ENCODE peak calls at places on chromosomes 6 and 20, in seven cellular contexts. F, J, K, L, Z, B and W are unnamed samples.

GRCh38 chr6:136754820-136755219 is 37.5 kb downstream of the MAP3K5 start:
- DNase-seq in L (no peak), J (no peak), Z (no peak), K (no peak), B (no peak), F (no peak), W (no peak)

GRCh38 chr6:135812085-135812526 is 39.4 kb upstream of the PDE7B start:
- DNase-seq in Z (peak), J (no peak), B (peak), K (no peak), L (peak), F (peak), W (no peak)

GRCh38 chr6:41602864-41603608 is 35.2 kb upstream of the MDFI start:
- DNase-seq in L (peak), J (peak), K (peak), B (peak), F (peak), Z (peak), W (no peak)

GRCh38 chr6:167547751-167548150 is 222.9 kb downstream of the TTLL2 start:
- DNase-seq in F (peak), B (peak), Z (no peak), J (peak), K (no peak), L (no peak), W (no peak)

GRCh38 chr6:90676516-90676915 is 89.6 kb upstream of the MAP3K7 start:
- DNase-seq in L (no peak), Z (no peak), F (no peak), B (no peak), J (no peak), K (no peak), W (no peak)

GRCh38 chr6:68649669-68650068 is 14.6 kb downstream of the ADGRB3 start:
- DNase-seq in J (no peak), B (no peak), Z (no peak), L (no peak), F (no peak), K (no peak), W (no peak)

GRCh38 chr6:1770435-1770843 is 160.7 kb downstream of the FOXC1 start:
- DNase-seq in L (peak), J (peak), B (no peak), Z (peak), F (peak), K (no peak), W (no peak)

GRCh38 chr6:2738373-2738979 is 12.2 kb downstream of the MYLK4 start:
- DNase-seq in Z (peak), J (peak), F (peak), B (peak), L (peak), K (peak), W (no peak)

GRCh38 chr6:90610671-90611542 is 24.0 kb upstream of the MAP3K7 start:
- DNase-seq in L (peak), Z (peak), K (no peak), F (peak), J (peak), B (peak), W (no peak)

GRCh38 chr6:41786451-41787218 is 859 bp upstream of the TOMM6 start:
- DNase-seq in B (peak), K (peak), F (peak), Z (peak), J (peak), L (peak), W (no peak)

GRCh38 chr6:41732601-41733348 is 2.6 kb downstream of the TFEB start:
- DNase-seq in B (no peak), F (no peak), K (no peak), Z (peak), J (no peak), L (peak), W (no peak)

GRCh38 chr20:64148581-64148980 is 15.7 kb upstream of the MYT1 start:
- DNase-seq in F (no peak), L (no peak), B (no peak), K (no peak), J (no peak), Z (no peak), W (no peak)

GRCh38 chr20:32560989-32561830 is 23.9 kb downstream of the NOL4L start:
- DNase-seq in L (peak), Z (no peak), B (no peak), F (no peak), J (no peak), K (no peak), W (no peak)

GRCh38 chr6:14924126-14925024 is 321.5 kb upstream of the JARID2 start:
- DNase-seq in J (no peak), K (no peak), L (peak), Z (no peak), B (peak), F (no peak), W (no peak)

GRCh38 chr20:39800548-39800947 is 838.4 kb downstream of the DHX35 start:
- DNase-seq in B (peak), K (no peak), Z (peak), J (no peak), F (peak), L (peak), W (no peak)

GRCh38 chr20:35618372-35619131 is 2.9 kb downstream of the SPAG4 start:
- DNase-seq in F (peak), Z (peak), K (no peak), B (peak), L (peak), J (no peak), W (no peak)

GRCh38 chr6:42104095-42104806 is 38.2 kb downstream of the C6orf132 start:
- DNase-seq in L (no peak), B (peak), J (no peak), K (no peak), F (no peak), Z (no peak), W (no peak)

GRCh38 chr6:21588812-21589811 is 4.4 kb upstream of the SOX4 start:
- DNase-seq in Z (peak), F (peak), B (peak), K (peak), L (peak), J (peak), W (no peak)

GRCh38 chr6:129733290-129733689 is 23.3 kb upstream of the ARHGAP18 start:
- DNase-seq in K (no peak), Z (no peak), J (no peak), L (no peak), F (no peak), B (no peak), W (no peak)

GRCh38 chr20:33401042-33401921 is at the start of gene CDK5RAP1:
- DNase-seq in Z (peak), F (peak), K (peak), J (peak), B (peak), L (peak), W (no peak)

GRCh38 chr6:143607168-143607567 is 70.6 kb upstream of the PHACTR2 start:
- DNase-seq in F (no peak), B (no peak), Z (no peak), L (no peak), K (no peak), J (no peak), W (no peak)

GRCh38 chr20:16806061-16806460 is 57.9 kb downstream of the OTOR start:
- DNase-seq in Z (no peak), K (no peak), F (no peak), B (no peak), J (no peak), L (no peak), W (no peak)

GRCh38 chr20:16804793-16805187 is 56.6 kb downstream of the OTOR start:
- DNase-seq in K (no peak), Z (no peak), B (no peak), L (no peak), F (no peak), J (no peak), W (no peak)

GRCh38 chr20:16802652-16802935 is 54.4 kb downstream of the OTOR start:
- DNase-seq in Z (no peak), K (no peak), B (no peak), J (no peak), L (no peak), F (no peak), W (no peak)

GRCh38 chr20:16803965-16804792 is 56.0 kb downstream of the OTOR start:
- DNase-seq in L (peak), Z (peak), J (peak), B (peak), F (peak), K (peak), W (no peak)

DNA sequence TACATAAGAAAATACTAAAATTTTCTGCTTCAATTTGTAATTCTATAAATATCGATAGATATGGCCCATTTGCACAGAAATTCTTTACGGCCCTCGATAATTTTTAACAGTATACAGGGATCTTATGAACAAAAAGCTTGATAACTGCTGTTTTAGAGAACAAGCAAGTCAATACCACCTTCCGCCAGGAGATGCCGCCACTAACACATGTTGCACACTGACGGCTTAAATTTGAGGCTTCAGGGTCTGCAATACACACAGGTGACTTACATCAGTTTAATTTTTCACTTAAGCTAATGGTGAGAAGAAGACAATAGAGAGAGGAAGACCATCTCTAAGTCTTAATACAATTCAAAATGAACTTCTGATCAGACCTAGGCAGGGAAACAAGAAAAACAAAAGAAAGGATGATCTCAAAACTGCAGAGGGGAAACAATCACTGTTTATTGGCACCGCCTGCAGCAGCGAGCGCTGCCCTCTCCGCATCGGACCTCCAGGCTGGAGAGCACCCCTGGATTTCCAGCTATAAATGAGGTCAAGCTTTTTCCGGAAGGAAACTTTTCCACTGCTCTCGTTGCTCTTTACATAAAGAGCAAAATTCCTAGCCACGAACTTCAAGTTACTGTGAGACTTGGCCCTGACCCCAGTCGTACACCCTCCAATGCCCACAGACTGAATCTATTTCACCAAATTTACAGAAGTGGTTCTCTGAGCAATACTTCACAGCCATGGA is 53.9 kb downstream of the OTOR start:
- DNase-seq in B (peak), J (peak), F (peak), K (peak), Z (peak), L (peak), W (peak)
- H3K4me3 ChIP-seq in B (no peak), J (no peak), F (no peak), K (no peak), Z (no peak), L (peak), W (no peak)

DNA sequence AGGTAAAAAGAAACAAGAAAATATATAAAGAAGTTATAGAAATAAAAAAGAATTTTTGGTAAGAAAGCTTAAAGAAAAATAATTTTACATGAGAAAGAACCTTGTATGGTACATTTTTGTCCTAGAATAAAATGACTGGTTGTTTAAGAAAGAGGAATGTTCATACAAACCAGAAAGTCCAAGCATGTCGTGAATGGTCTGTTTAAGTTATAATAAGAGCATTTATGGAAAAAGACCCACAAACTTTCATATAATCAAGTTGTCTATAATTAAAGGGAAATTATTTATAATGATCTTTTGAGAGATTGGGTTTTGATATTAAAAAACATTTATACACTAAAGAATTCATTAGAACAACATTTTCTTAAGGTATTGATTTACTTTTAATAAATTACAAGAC is 27.8 kb upstream of the FAM110A start:
- DNase-seq in J (no peak), F (peak), L (no peak), B (peak), K (peak), Z (no peak), W (no peak)
- H3K4me3 ChIP-seq in J (no peak), F (no peak), L (no peak), B (no peak), K (no peak), Z (no peak), W (no peak)

DNA sequence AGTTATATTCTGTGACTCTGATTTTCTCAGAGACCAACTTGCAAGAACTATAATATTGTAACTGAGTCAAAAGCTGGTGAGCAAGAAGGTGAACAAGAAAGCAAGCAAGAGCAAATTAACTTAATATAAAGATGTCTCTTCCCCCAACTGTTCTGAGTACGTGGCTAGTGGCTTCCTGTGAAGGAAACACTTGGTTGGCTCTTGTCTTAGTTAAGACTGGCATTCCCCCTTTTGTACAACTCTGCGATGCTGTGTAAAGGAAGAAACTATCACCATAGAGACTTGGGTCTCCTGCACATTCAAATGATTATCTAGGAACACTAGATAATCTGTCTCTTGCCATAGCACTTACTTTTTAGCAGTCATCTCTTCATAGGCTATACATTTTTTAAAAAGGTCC is 47.3 kb upstream of the TNFAIP3 start:
- DNase-seq in L (no peak), B (no peak), Z (no peak), F (no peak), K (no peak), J (no peak), W (no peak)
- H3K4me3 ChIP-seq in L (no peak), B (no peak), Z (no peak), F (no peak), K (no peak), J (no peak), W (no peak)

GRCh38 chr20:46342045-46342378 is 33.7 kb upstream of the CDH22 start:
- DNase-seq in Z (no peak), B (no peak), F (no peak), J (no peak), L (no peak), K (no peak), W (no peak)

GRCh38 chr20:46343358-46344357 is 35.4 kb upstream of the CDH22 start:
- DNase-seq in L (no peak), F (no peak), Z (no peak), B (no peak), K (no peak), J (no peak), W (no peak)

GRCh38 chr20:46344488-46345162 is 36.3 kb upstream of the CDH22 start:
- DNase-seq in F (no peak), L (no peak), J (no peak), K (no peak), B (no peak), Z (no peak), W (no peak)

GRCh38 chr20:46341374-46342044 is 33.2 kb upstream of the CDH22 start:
- DNase-seq in K (no peak), J (no peak), B (no peak), F (no peak), L (no peak), Z (no peak), W (no peak)

DNA sequence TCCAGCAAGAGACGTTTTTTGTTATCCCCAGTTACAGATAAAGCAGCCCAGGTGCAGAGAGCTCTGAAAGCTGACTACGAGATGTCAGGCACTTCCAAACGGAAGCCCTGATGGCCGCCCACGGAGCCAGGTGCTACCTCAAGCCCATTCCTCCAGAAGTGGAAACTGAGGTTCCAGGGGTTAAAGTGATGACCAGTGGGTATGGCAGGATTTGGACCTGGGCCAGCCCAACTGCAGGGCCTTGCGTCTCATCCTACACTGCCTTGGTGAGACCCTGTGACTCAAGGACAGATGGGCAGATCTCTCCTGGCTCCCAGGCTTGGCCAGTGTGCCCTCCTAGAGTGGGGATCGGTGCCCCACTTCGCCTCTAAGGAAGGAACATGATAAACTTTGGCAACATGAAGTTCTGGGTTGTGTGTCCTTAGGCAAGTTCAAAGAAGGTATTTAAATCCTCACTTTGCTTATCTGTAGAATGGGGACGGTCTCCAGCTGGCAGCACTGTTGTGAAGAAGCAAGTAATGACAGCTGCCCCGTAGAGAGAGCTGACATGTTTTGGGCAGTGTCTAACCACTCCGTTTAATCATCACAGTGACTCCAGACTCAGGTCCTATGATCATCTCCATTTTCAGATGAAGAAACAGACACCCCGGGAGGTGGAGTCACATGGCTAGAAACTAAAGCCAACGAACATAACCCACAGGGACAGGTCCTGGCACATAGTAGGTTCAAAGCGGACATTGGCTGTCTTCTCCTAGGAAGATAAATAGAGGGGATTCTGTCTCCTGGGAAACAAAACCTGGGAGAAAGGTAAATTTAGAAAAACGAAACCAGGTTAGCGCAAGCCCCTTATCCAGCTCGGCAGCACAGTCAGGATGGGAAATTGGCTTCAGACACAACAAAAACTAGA is 34.4 kb upstream of the CDH22 start:
- DNase-seq in J (no peak), K (no peak), F (no peak), L (no peak), Z (no peak), B (no peak), W (no peak)
- H3K4me3 ChIP-seq in J (no peak), K (no peak), F (no peak), L (no peak), Z (no peak), B (no peak), W (no peak)

GRCh38 chr20:46350201-46350985 is 42.1 kb upstream of the CDH22 start:
- DNase-seq in B (peak), L (peak), J (peak), F (peak), Z (peak), K (no peak), W (no peak)
- H3K4me3 ChIP-seq in B (no peak), L (no peak), J (no peak), F (no peak), Z (no peak), K (no peak), W (no peak)

DNA sequence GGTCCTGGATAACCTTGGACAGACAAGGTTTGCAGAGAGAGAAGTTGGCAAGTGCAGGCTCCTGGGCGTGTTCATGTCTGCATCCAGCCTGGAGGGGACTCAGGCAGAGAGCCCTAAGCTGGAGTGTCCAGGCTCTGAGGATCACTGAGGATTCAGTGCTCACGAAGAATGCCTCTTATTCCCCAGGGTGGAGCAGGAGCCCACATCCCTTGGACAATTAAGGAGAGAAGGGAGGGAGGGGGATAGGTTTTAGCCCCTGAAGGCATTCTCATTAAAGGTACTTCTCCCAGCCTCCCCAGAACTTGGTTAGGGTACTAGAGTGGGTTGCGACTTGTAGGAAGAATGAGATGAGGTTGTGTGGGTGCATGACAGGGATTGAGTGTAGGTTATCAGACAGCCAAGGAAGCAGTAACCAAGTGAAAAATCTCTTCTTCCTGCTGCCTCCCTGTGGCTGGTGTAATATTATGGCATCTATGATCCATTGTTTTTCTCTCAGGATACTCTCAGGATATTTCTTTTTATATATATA is 680 bp downstream of the HLA-DPB1 start:
- DNase-seq in K (no peak), Z (no peak), J (no peak), B (no peak), F (no peak), L (no peak), W (no peak)
- H3K4me3 ChIP-seq in K (no peak), Z (no peak), J (no peak), B (no peak), F (no peak), L (no peak), W (no peak)